ENCODE peak calls at places on chromosomes 1 and 21, in five cellular contexts. V is non-pigmented ciliary epithelial cell; P is stimulated activated CD8-positive, alpha-beta memory T cell treated with anti-CD3 and anti-CD28 coated beads, Interleukin-4, amount 100 ng/mL, for 1 hour; E is HT1080; B is effector memory CD4-positive, alpha-beta T cell. J is an unnamed sample.

GRCh38 chr1:19439464-19440171 is 45.7 kb downstream of the CAPZB start:
- DNase-seq in P (no peak), V (no peak), E (no peak), B (no peak), J (no peak)

GRCh38 chr1:119947468-119947867 is 51.2 kb upstream of the ADAM30 start:
- DNase-seq in B (no peak), V (peak; percentile 78), P (no peak), E (peak; percentile 56), J (peak; percentile 39)

GRCh38 chr1:192918259-192918658 is 109.4 kb downstream of the RGS2 start:
- DNase-seq in E (no peak), B (no peak), V (no peak), P (no peak), J (no peak)

GRCh38 chr1:42177551-42177981 is 13.0 kb upstream of the GUCA2A start:
- DNase-seq in B (no peak), E (peak; percentile 71), P (no peak), V (no peak), J (peak; percentile 66)

GRCh38 chr1:16418823-16419425 is 18.3 kb downstream of the SPATA21 start:
- DNase-seq in B (no peak), E (no peak), V (no peak), P (no peak), J (no peak)

GRCh38 chr1:187027259-187027658 is 198.5 kb downstream of the PLA2G4A start:
- DNase-seq in V (no peak), B (no peak), E (peak; percentile 52), P (no peak), J (no peak)

GRCh38 chr1:13677896-13678295 is 22.1 kb upstream of the PRDM2 start:
- DNase-seq in B (no peak), V (no peak), P (no peak), E (no peak), J (no peak)

GRCh38 chr21:33847586-33848251 is 67.9 kb downstream of the ATP5PO start:
- DNase-seq in P (no peak), V (no peak), B (no peak), E (no peak), J (no peak)

GRCh38 chr1:206660136-206660535 is 24.6 kb upstream of the MAPKAPK2 start:
- DNase-seq in V (no peak), B (no peak), P (no peak), E (no peak), J (no peak)

GRCh38 chr1:208652300-208653160 is 408.3 kb upstream of the PLXNA2 start:
- DNase-seq in V (peak; percentile 34), P (no peak), E (peak; percentile 84), B (no peak), J (no peak)

GRCh38 chr1:7586031-7586941 is 184.8 kb upstream of the VAMP3 start:
- DNase-seq in P (no peak), B (no peak), E (no peak), V (no peak), J (no peak)

GRCh38 chr1:38418195-38419030 is 371.8 kb upstream of the POU3F1 start:
- DNase-seq in E (no peak), B (no peak), V (no peak), P (no peak), J (no peak)

GRCh38 chr1:169741666-169742394 is 8.0 kb upstream of the SELE start:
- DNase-seq in P (no peak), E (peak; percentile 8), B (no peak), V (peak; percentile 35), J (no peak)

GRCh38 chr1:184974086-184974836 is at the start of gene NIBAN1:
- DNase-seq in P (peak; percentile 34), B (peak; percentile 66), V (no peak), E (peak; percentile 84), J (no peak)

GRCh38 chr1:24516506-24516905 is 13.9 kb downstream of the RCAN3 start:
- DNase-seq in B (no peak), E (no peak), P (no peak), V (no peak), J (no peak)

GRCh38 chr1:228021526-228022030 is 14.8 kb downstream of the WNT3A start:
- DNase-seq in B (no peak), P (no peak), V (no peak), E (no peak), J (no peak)